ENCODE peak calls at places on chromosomes 5 and 9, in five cellular contexts. K is HepG2, R is uterus, H is H54, Y is thyroid gland. P is an unnamed sample.

GRCh38 chr9:75001719-75002421 is 26.2 kb downstream of the CARNMT1 start:
- DNase-seq in K (peak; percentile 99), R (peak; percentile 18), H (peak; percentile 12), Y (no peak), P (no peak)

GRCh38 chr9:95966303-95966702 is 90.8 kb downstream of the ERCC6L2 start:
- DNase-seq in K (no peak), R (no peak), H (no peak), Y (no peak), P (no peak)

GRCh38 chr9:122277285-122277897 is 12.7 kb downstream of the MRRF start:
- DNase-seq in K (no peak), R (no peak), H (no peak), Y (no peak), P (no peak)

GRCh38 chr9:134215709-134216448 is 51.5 kb upstream of the RNU6ATAC start:
- DNase-seq in K (peak; percentile 43), R (no peak), H (no peak), Y (peak; percentile 0), P (no peak)

GRCh38 chr5:172076783-172077244 is 70.4 kb upstream of the FBXW11 start:
- DNase-seq in K (no peak), R (no peak), H (no peak), Y (no peak), P (no peak)

GRCh38 chr5:36820900-36821299 is 55.7 kb upstream of the NIPBL start:
- DNase-seq in K (no peak), R (no peak), H (no peak), Y (peak; percentile 72), P (no peak)

GRCh38 chr5:123610665-123611406 is 98.9 kb downstream of the CSNK1G3 start:
- DNase-seq in K (peak; percentile 54), R (peak; percentile 18), H (peak; percentile 1), Y (no peak), P (no peak)

GRCh38 chr9:37931586-37931985 is 27.7 kb upstream of the SLC25A51 start:
- DNase-seq in K (no peak), R (no peak), H (no peak), Y (no peak), P (no peak)

GRCh38 chr9:14309403-14309802 is 4.5 kb downstream of the NFIB start:
- DNase-seq in K (no peak), R (no peak), H (no peak), Y (no peak), P (no peak)

GRCh38 chr5:159902444-159903121 is 13.7 kb upstream of the ADRA1B start:
- DNase-seq in K (no peak), R (no peak), H (no peak), Y (no peak), P (no peak)

GRCh38 chr5:141992349-141992963 is 20.4 kb downstream of the GNPDA1 start:
- DNase-seq in K (peak; percentile 55), R (peak; percentile 80), H (peak; percentile 38), Y (peak; percentile 87), P (peak; percentile 79)

GRCh38 chr9:38375572-38375963 is 16.9 kb upstream of the ALDH1B1 start:
- DNase-seq in K (no peak), R (no peak), H (no peak), Y (no peak), P (no peak)

GRCh38 chr9:97388721-97389238 is 23.1 kb upstream of the TDRD7 start:
- DNase-seq in K (no peak), R (no peak), H (peak; percentile 88), Y (no peak), P (no peak)

GRCh38 chr9:12963537-12963936 is 188.7 kb downstream of the LURAP1L start:
- DNase-seq in K (no peak), R (no peak), H (no peak), Y (no peak), P (no peak)

GRCh38 chr5:116632890-116633289 is 58.3 kb upstream of the SEMA6A start:
- DNase-seq in K (no peak), R (no peak), H (no peak), Y (no peak), P (no peak)

GRCh38 chr9:88544245-88544644 is 9.3 kb downstream of the NXNL2 start:
- DNase-seq in K (no peak), R (no peak), H (no peak), Y (no peak), P (no peak)

GRCh38 chr5:78008356-78008967 is 232.3 kb upstream of the TBCA start:
- DNase-seq in K (peak; percentile 31), R (no peak), H (no peak), Y (peak; percentile 13), P (no peak)

GRCh38 chr5:102853680-102854079 is 98.6 kb downstream of the PAM start:
- DNase-seq in K (no peak), R (no peak), H (no peak), Y (no peak), P (no peak)

GRCh38 chr5:138752951-138753793 is at the start of gene CTNNA1:
- DNase-seq in K (peak; percentile 62), R (peak; percentile 82), H (peak; percentile 78), Y (peak; percentile 85), P (peak; percentile 86)

GRCh38 chr9:131395027-131395744 is 1.3 kb downstream of the PRRC2B start:
- DNase-seq in K (no peak), R (no peak), H (no peak), Y (peak; percentile 78), P (peak; percentile 73)

GRCh38 chr5:36717131-36717530 is 110.7 kb downstream of the SLC1A3 start:
- DNase-seq in K (no peak), R (no peak), H (no peak), Y (no peak), P (no peak)

GRCh38 chr5:109161914-109162683 is 247.7 kb downstream of the PJA2 start:
- DNase-seq in K (no peak), R (no peak), H (no peak), Y (no peak), P (no peak)

GRCh38 chr9:116895956-116896355 is 208.9 kb downstream of the TRIM32 start:
- DNase-seq in K (no peak), R (no peak), H (no peak), Y (no peak), P (no peak)

GRCh38 chr5:3701694-3702093 is 106.1 kb downstream of the IRX1 start:
- DNase-seq in K (no peak), R (no peak), H (no peak), Y (no peak), P (no peak)

GRCh38 chr5:35785601-35786085 is 71.0 kb upstream of the IL7R start:
- DNase-seq in K (no peak), R (no peak), H (no peak), Y (no peak), P (no peak)

GRCh38 chr9:132973713-132974112 is 4.8 kb upstream of the GFI1B start:
- DNase-seq in K (no peak), R (no peak), H (no peak), Y (no peak), P (no peak)

GRCh38 chr5:110561510-110561909 is 165.0 kb downstream of the TMEM232 start:
- DNase-seq in K (no peak), R (no peak), H (no peak), Y (no peak), P (no peak)

GRCh38 chr5:134525687-134526482 is 415 bp downstream of the JADE2 start:
- DNase-seq in K (peak; percentile 61), R (peak; percentile 83), H (peak; percentile 67), Y (peak; percentile 87), P (peak; percentile 76)
- TF ChIP-seq POLR2A in K (no peak), R (no peak), H (peak; percentile 31), Y (peak; percentile 80), P (peak; percentile 48)

GRCh38 chr9:124869986-124870560 is 8.1 kb downstream of the ARPC5L start:
- DNase-seq in K (peak; percentile 49), R (peak; percentile 46), H (no peak), Y (peak; percentile 59), P (peak; percentile 77)

GRCh38 chr9:124875501-124875900 is 13.6 kb downstream of the ARPC5L start:
- DNase-seq in K (no peak), R (no peak), H (no peak), Y (no peak), P (no peak)

GRCh38 chr9:124871156-124871561 is 9.2 kb downstream of the ARPC5L start:
- DNase-seq in K (no peak), R (no peak), H (no peak), Y (no peak), P (no peak)

GRCh38 chr9:124870723-124871122 is 8.8 kb downstream of the ARPC5L start:
- DNase-seq in K (no peak), R (no peak), H (no peak), Y (no peak), P (no peak)

GRCh38 chr9:124873664-124874063 is 11.7 kb downstream of the ARPC5L start:
- DNase-seq in K (no peak), R (no peak), H (peak; percentile 94), Y (no peak), P (no peak)
- TF ChIP-seq POLR2A in K (no peak), R (no peak), H (no peak), Y (no peak), P (no peak)

GRCh38 chr9:5608298-5609254 is 20.3 kb upstream of the RIC1 start:
- DNase-seq in K (peak; percentile 49), R (no peak), H (no peak), Y (peak; percentile 15), P (no peak)
- TF ChIP-seq POLR2A in K (no peak), R (no peak), H (no peak), Y (no peak), P (no peak)

GRCh38 chr9:109251080-109251775 is 69.6 kb downstream of the EPB41L4B start:
- DNase-seq in K (peak; percentile 97), R (no peak), H (peak; percentile 68), Y (peak; percentile 76), P (peak; percentile 70)
- TF ChIP-seq POLR2A in K (no peak), R (no peak), H (no peak), Y (peak; percentile 38), P (peak; percentile 10)

DNA sequence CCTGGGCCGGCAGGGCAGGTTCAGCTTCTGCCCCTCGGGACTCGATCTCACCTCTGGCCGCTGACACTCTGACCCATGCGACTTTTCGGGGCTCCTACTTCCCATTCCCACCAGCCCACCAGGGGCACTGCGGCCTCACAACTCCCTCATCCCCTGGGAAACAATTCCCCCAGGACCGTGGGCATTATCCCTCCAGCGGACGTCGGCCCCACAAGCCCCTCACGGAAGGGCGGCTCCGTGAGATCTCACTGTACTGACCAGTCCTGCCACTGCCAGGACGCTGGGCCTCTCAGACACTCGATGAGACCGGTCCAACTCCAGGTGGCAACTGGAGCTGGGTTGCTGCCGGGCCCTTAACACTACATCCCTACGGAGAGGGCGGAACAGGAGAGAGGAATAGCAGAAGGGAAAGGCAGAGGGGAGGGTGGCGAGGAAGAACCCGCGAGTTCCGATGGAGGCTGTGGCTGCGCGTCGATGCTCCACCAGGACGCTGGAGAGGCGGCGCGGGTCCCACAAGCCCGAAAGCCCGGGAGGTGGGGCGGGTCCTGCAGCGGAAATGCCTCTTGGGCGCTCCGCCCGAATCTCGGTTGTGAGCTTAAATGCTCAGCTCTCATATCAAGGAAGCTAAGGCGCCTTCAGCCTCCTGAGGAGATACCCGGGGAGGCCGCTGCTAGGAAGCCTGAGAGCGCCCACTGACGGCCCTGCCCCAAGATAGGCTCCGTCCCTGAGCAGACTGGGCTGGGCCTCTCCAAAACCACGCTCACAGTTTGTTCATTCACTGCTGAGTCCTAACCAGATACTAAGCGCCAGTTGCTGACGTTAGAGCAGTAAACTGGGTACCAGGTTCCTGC is 36.3 kb downstream of the VCP start:
- DNase-seq in K (no peak), R (peak; percentile 54), H (no peak), Y (peak; percentile 38), P (peak; percentile 21)
- TF ChIP-seq POLR2A in K (no peak), R (no peak), H (no peak), Y (no peak), P (no peak)

P was measured in transverse colon.